ENCODE peak calls at places on chromosome 20, in six cellular contexts. U, L, C, E, J and Z are unnamed samples. For H3K4me1, the result is how much of the 10 kb centered on the place peaks cover.

GRCh38 chr20:11853359-11853758 is 64.3 kb upstream of the BTBD3 start:
- DNase-seq in U (no peak), L (peak), C (no peak), E (no peak), J (no peak), Z (no peak)

GRCh38 chr20:739736-740135 is 28.6 kb downstream of the SLC52A3 start:
- DNase-seq in U (no peak), L (no peak), C (no peak), E (no peak), J (no peak), Z (no peak)

GRCh38 chr20:49323622-49324238 is 45.9 kb upstream of the ZNFX1 start:
- DNase-seq in U (no peak), L (peak), C (no peak), E (no peak), J (no peak), Z (no peak)

GRCh38 chr20:39076958-39077357 is 114.8 kb downstream of the DHX35 start:
- DNase-seq in U (no peak), L (no peak), C (no peak), E (no peak), J (no peak), Z (no peak)

GRCh38 chr20:35171753-35172433 is at the start of gene PROCR:
- DNase-seq in U (peak), L (peak), C (no peak), E (peak), J (peak), Z (peak)

GRCh38 chr20:37968726-37969401 is 64.4 kb downstream of the TTI1 start:
- DNase-seq in U (no peak), L (no peak), C (no peak), E (peak), J (no peak), Z (peak)

GRCh38 chr20:61301995-61302525 is 50.0 kb downstream of the CDH4 start:
- DNase-seq in U (peak), L (no peak), C (no peak), E (no peak), J (no peak), Z (no peak)

GRCh38 chr20:15058836-15059235 is 721.4 kb upstream of the FLRT3 start:
- DNase-seq in U (no peak), L (no peak), C (no peak), E (no peak), J (no peak), Z (no peak)

GRCh38 chr20:32960849-32961731 is 43.1 kb downstream of the SUN5 start:
- DNase-seq in U (peak), L (no peak), C (no peak), E (peak), J (no peak), Z (peak)

GRCh38 chr20:9200620-9201019 is 131.7 kb downstream of the PLCB4 start:
- DNase-seq in U (no peak), L (peak), C (no peak), E (no peak), J (no peak), Z (peak)

GRCh38 chr20:20529597-20529996 is 161.7 kb downstream of the INSM1 start:
- DNase-seq in U (no peak), L (no peak), C (no peak), E (no peak), J (no peak), Z (no peak)

GRCh38 chr20:51563597-51564332 is 21.2 kb upstream of the NFATC2 start:
- DNase-seq in U (no peak), L (peak), C (no peak), E (no peak), J (peak), Z (no peak)

GRCh38 chr20:3316131-3316530 is 77.1 kb upstream of the SLC4A11 start:
- DNase-seq in U (no peak), L (no peak), C (no peak), E (no peak), J (no peak), Z (no peak)

GRCh38 chr20:52179331-52180166 is 12.0 kb downstream of the ZFP64 start:
- DNase-seq in U (no peak), L (no peak), C (no peak), E (no peak), J (no peak), Z (no peak)

GRCh38 chr20:16119909-16120308 is 453.3 kb downstream of the KIF16B start:
- DNase-seq in U (no peak), L (no peak), C (no peak), E (no peak), J (no peak), Z (no peak)

GRCh38 chr20:51634257-51634656 is 91.7 kb upstream of the NFATC2 start:
- DNase-seq in U (no peak), L (no peak), C (no peak), E (no peak), J (no peak), Z (no peak)

GRCh38 chr20:48638546-48638945 is 189.3 kb downstream of the PREX1 start:
- DNase-seq in U (peak), L (peak), C (no peak), E (no peak), J (no peak), Z (peak)

GRCh38 chr20:9573598-9573997 is 59.2 kb downstream of the LAMP5 start:
- DNase-seq in U (no peak), L (no peak), C (no peak), E (no peak), J (no peak), Z (no peak)

GRCh38 chr20:35166242-35166830 is 5.5 kb upstream of the PROCR start:
- DNase-seq in U (peak), L (no peak), C (no peak), E (no peak), J (peak), Z (no peak)

GRCh38 chr20:8414611-8415274 is 282.7 kb downstream of the PLCB1 start:
- DNase-seq in U (no peak), L (peak), C (no peak), E (no peak), J (no peak), Z (no peak)

GRCh38 chr20:43434565-43434964 is 23.1 kb upstream of the SRSF6 start:
- DNase-seq in U (peak), L (no peak), C (no peak), E (no peak), J (no peak), Z (peak)

DNA sequence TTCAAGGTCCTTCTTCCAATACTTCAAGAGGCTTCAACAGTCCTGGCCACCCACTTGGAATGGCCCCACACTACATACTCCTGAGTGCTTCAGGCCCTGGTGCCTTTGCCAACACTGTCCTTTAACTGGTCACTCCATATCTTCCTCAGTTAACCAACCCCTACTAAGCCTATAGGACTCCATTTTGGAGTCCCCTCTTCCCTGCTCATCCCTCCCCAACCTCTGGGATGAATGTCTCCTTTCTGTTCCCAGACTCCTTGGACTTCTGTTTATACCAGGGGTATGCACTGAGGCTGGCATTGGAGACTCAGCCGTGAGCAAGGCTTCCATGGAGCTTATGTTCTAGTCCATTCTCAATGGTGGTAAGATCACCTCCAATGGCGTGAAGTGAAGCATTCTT is 33.6 kb downstream of the COX4I2 start:
- DNase-seq in U (no peak), L (no peak), C (no peak), E (no peak), J (no peak), Z (no peak)
- H3K4me1 ChIP-seq in U (under half), L (under half), C (under half), E (half or more), J (under half), Z (under half)

GRCh38 chr20:17965042-17965697 is 3.4 kb downstream of the SNX5 start:
- DNase-seq in U (peak), L (no peak), C (no peak), E (no peak), J (no peak), Z (no peak)

GRCh38 chr20:17961600-17961965 is 7.0 kb downstream of the SNX5 start:
- DNase-seq in U (no peak), L (no peak), C (no peak), E (no peak), J (no peak), Z (no peak)

GRCh38 chr20:17964632-17965031 is 4.0 kb downstream of the SNX5 start:
- DNase-seq in U (no peak), L (no peak), C (no peak), E (no peak), J (no peak), Z (no peak)

GRCh38 chr20:17963114-17963897 is 5.3 kb downstream of the SNX5 start:
- DNase-seq in U (no peak), L (no peak), C (no peak), E (no peak), J (no peak), Z (no peak)

GRCh38 chr20:17964073-17964472 is 4.5 kb downstream of the SNX5 start:
- DNase-seq in U (no peak), L (no peak), C (no peak), E (no peak), J (no peak), Z (no peak)
- H3K27ac ChIP-seq in U (peak), L (no peak), C (no peak), E (peak), J (no peak), Z (peak)

DNA sequence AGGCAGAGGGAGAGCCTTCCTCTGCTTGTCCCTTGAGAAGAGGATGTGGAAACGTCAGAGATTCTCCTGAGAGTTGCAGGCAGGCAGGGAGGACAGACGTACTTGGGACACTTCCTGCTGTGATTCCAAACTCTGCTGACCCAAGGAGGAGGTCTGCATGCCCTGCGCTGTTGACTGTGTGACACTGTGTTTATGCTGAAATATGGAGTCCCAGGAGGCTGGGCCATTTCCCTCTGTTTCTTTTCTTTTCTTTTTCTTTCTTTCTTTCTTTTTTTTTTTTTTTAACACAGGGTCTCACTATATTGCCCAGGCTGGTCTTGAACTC is 63.5 kb upstream of the BHLHE23 start:
- DNase-seq in U (peak), L (no peak), C (no peak), E (no peak), J (no peak), Z (peak)
- H3K4me1 ChIP-seq in U (under half), L (under half), C (under half), E (under half), J (under half), Z (under half)

GRCh38 chr20:25221592-25222460 is 26.1 kb upstream of the PYGB start:
- DNase-seq in U (no peak), L (no peak), C (no peak), E (peak), J (no peak), Z (no peak)
- H3K27ac ChIP-seq in U (no peak), L (peak), C (no peak), E (no peak), J (no peak), Z (peak)

DNA sequence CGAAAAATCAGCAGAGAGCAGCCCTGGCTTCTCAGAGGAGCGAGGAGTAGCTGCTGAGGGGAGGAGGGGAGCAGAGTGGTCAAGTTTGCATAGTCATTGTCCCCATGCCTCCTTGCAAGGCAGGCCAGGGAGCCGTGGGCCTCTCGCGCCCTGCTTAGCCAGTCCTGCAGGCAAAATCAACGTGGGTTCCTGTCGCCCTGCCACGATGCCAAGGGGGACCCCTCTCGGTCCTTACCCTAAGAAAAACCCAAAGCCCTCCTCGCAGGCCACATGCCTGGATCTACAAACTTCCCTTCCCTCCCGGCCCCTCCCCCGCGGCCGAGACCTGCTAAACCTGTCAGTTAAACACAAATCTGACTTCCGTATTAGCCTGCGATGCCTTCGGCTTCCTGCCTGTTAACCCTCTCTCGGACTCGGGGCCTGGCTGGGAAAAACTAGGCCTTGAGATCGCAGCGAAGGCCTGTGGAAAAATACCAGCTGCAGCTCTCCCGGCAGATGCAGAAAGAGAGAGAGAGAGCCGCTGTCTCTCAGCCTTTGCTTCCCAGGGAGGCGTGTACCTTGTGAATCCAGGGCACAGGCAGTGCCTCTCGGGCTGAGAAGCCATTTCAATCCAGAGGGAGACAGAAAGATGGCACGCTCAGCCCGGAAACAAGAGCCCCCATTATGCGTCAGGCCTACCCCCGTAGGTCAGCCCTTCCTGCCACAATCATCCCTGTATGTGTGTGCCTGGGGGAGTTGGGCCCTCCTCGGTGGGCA is 975 bp upstream of the ZMYND8 start:
- DNase-seq in U (peak), L (peak), C (no peak), E (peak), J (peak), Z (peak)
- H3K4me1 ChIP-seq in U (half or more), L (half or more), C (half or more), E (half or more), J (half or more), Z (half or more)